ENCODE peak calls at places on chromosomes 5 and 9, in seven cellular contexts. One of them, this sample, is unnamed.

GRCh38 chr5:157955541-157956172 is 96.7 kb upstream of the CLINT1 start:
- DNase-seq in SK-N-SH: no peak
- DNase-seq in astrocyte: no peak
- DNase-seq in neuronal stem cell: no peak
- DNase-seq in MM.1S: no peak
- DNase-seq in fibroblast of lung: no peak
- DNase-seq in hepatocyte: no peak
- DNase-seq in this sample: no peak

GRCh38 chr9:127211983-127212382 is 52.6 kb upstream of the GARNL3 start:
- DNase-seq in SK-N-SH: no peak
- DNase-seq in astrocyte: no peak
- DNase-seq in neuronal stem cell: no peak
- DNase-seq in MM.1S: no peak
- DNase-seq in fibroblast of lung: no peak
- DNase-seq in hepatocyte: no peak
- DNase-seq in this sample: no peak

GRCh38 chr5:154612666-154613065 is 134.6 kb upstream of the HAND1 start:
- DNase-seq in SK-N-SH: no peak
- DNase-seq in astrocyte: no peak
- DNase-seq in neuronal stem cell: no peak
- DNase-seq in MM.1S: no peak
- DNase-seq in fibroblast of lung: no peak
- DNase-seq in hepatocyte: no peak
- DNase-seq in this sample: no peak

GRCh38 chr9:125861405-125862063 is 114.4 kb downstream of the PBX3 start:
- DNase-seq in SK-N-SH: no peak
- DNase-seq in astrocyte: no peak
- DNase-seq in neuronal stem cell: no peak
- DNase-seq in MM.1S: no peak
- DNase-seq in fibroblast of lung: no peak
- DNase-seq in hepatocyte: no peak
- DNase-seq in this sample: no peak

GRCh38 chr9:114096041-114096511 is 3.0 kb downstream of the KIF12 start:
- DNase-seq in SK-N-SH: no peak
- DNase-seq in astrocyte: no peak
- DNase-seq in neuronal stem cell: no peak
- DNase-seq in MM.1S: no peak
- DNase-seq in fibroblast of lung: no peak
- DNase-seq in hepatocyte: no peak
- DNase-seq in this sample: no peak

GRCh38 chr5:170338272-170338671 is 40.7 kb upstream of the LCP2 start:
- DNase-seq in SK-N-SH: no peak
- DNase-seq in astrocyte: no peak
- DNase-seq in neuronal stem cell: no peak
- DNase-seq in MM.1S: no peak
- DNase-seq in fibroblast of lung: no peak
- DNase-seq in hepatocyte: no peak
- DNase-seq in this sample: no peak

GRCh38 chr5:3789519-3790193 is 194.0 kb downstream of the IRX1 start:
- DNase-seq in SK-N-SH: no peak
- DNase-seq in astrocyte: no peak
- DNase-seq in neuronal stem cell: no peak
- DNase-seq in MM.1S: no peak
- DNase-seq in fibroblast of lung: no peak
- DNase-seq in hepatocyte: no peak
- DNase-seq in this sample: no peak

GRCh38 chr5:82375488-82376294 is 97.5 kb upstream of the RPS23 start:
- DNase-seq in SK-N-SH: no peak
- DNase-seq in astrocyte: peak; percentile 58
- DNase-seq in neuronal stem cell: no peak
- DNase-seq in MM.1S: no peak
- DNase-seq in fibroblast of lung: no peak
- DNase-seq in hepatocyte: no peak
- DNase-seq in this sample: no peak

GRCh38 chr5:124554746-124555145 is 191.7 kb downstream of the ZNF608 start:
- DNase-seq in SK-N-SH: no peak
- DNase-seq in astrocyte: no peak
- DNase-seq in neuronal stem cell: no peak
- DNase-seq in MM.1S: no peak
- DNase-seq in fibroblast of lung: no peak
- DNase-seq in hepatocyte: no peak
- DNase-seq in this sample: no peak

GRCh38 chr5:107736608-107737007 is 65.9 kb upstream of the EFNA5 start:
- DNase-seq in SK-N-SH: no peak
- DNase-seq in astrocyte: peak; percentile 94
- DNase-seq in neuronal stem cell: no peak
- DNase-seq in MM.1S: no peak
- DNase-seq in fibroblast of lung: peak; percentile 68
- DNase-seq in hepatocyte: no peak
- DNase-seq in this sample: no peak

GRCh38 chr9:93825348-93826115 is 129.6 kb downstream of the BARX1 start:
- DNase-seq in SK-N-SH: peak; percentile 4
- DNase-seq in astrocyte: no peak
- DNase-seq in neuronal stem cell: no peak
- DNase-seq in MM.1S: no peak
- DNase-seq in fibroblast of lung: no peak
- DNase-seq in hepatocyte: no peak
- DNase-seq in this sample: no peak

GRCh38 chr9:100919526-100919925 is 109.0 kb upstream of the PLPPR1 start:
- DNase-seq in SK-N-SH: no peak
- DNase-seq in astrocyte: no peak
- DNase-seq in neuronal stem cell: no peak
- DNase-seq in MM.1S: no peak
- DNase-seq in fibroblast of lung: no peak
- DNase-seq in hepatocyte: no peak
- DNase-seq in this sample: no peak

GRCh38 chr5:133907075-133907474 is 61.4 kb downstream of the C5orf15 start:
- DNase-seq in SK-N-SH: peak; percentile 77
- DNase-seq in astrocyte: no peak
- DNase-seq in neuronal stem cell: no peak
- DNase-seq in MM.1S: no peak
- DNase-seq in fibroblast of lung: no peak
- DNase-seq in hepatocyte: no peak
- DNase-seq in this sample: no peak

GRCh38 chr5:114361724-114362196 is at the start of gene KCNN2:
- DNase-seq in SK-N-SH: peak; percentile 68
- DNase-seq in astrocyte: peak; percentile 49
- DNase-seq in neuronal stem cell: peak; percentile 89
- DNase-seq in MM.1S: peak; percentile 94
- DNase-seq in fibroblast of lung: peak; percentile 93
- DNase-seq in hepatocyte: peak; percentile 81
- DNase-seq in this sample: no peak

GRCh38 chr9:38087934-38088925 is 19.2 kb upstream of the SHB start:
- DNase-seq in SK-N-SH: peak; percentile 84
- DNase-seq in astrocyte: no peak
- DNase-seq in neuronal stem cell: peak; percentile 63
- DNase-seq in MM.1S: peak; percentile 62
- DNase-seq in fibroblast of lung: peak; percentile 42
- DNase-seq in hepatocyte: peak; percentile 74
- DNase-seq in this sample: peak; percentile 54

GRCh38 chr5:172837640-172838039 is 3.6 kb downstream of the ERGIC1 start:
- DNase-seq in SK-N-SH: no peak
- DNase-seq in astrocyte: no peak
- DNase-seq in neuronal stem cell: no peak
- DNase-seq in MM.1S: peak; percentile 96
- DNase-seq in fibroblast of lung: no peak
- DNase-seq in hepatocyte: peak; percentile 65
- DNase-seq in this sample: peak; percentile 96

GRCh38 chr5:73263001-73263710 is 90.2 kb downstream of the TMEM174 start:
- DNase-seq in SK-N-SH: no peak
- DNase-seq in astrocyte: no peak
- DNase-seq in neuronal stem cell: no peak
- DNase-seq in MM.1S: no peak
- DNase-seq in fibroblast of lung: no peak
- DNase-seq in hepatocyte: no peak
- DNase-seq in this sample: no peak

GRCh38 chr5:140108093-140109049 is 5.5 kb upstream of the PURA start:
- DNase-seq in SK-N-SH: peak; percentile 58
- DNase-seq in astrocyte: no peak
- DNase-seq in neuronal stem cell: no peak
- DNase-seq in MM.1S: peak; percentile 29
- DNase-seq in fibroblast of lung: no peak
- DNase-seq in hepatocyte: peak; percentile 30
- DNase-seq in this sample: peak; percentile 42

GRCh38 chr5:130037905-130038304 is 133.6 kb downstream of the CHSY3 start:
- DNase-seq in SK-N-SH: no peak
- DNase-seq in astrocyte: no peak
- DNase-seq in neuronal stem cell: no peak
- DNase-seq in MM.1S: no peak
- DNase-seq in fibroblast of lung: no peak
- DNase-seq in hepatocyte: no peak
- DNase-seq in this sample: no peak

GRCh38 chr5:172773481-172774469 is 2.8 kb upstream of the DUSP1 start:
- DNase-seq in SK-N-SH: no peak
- DNase-seq in astrocyte: peak; percentile 65
- DNase-seq in neuronal stem cell: no peak
- DNase-seq in MM.1S: no peak
- DNase-seq in fibroblast of lung: peak; percentile 57
- DNase-seq in hepatocyte: peak; percentile 29
- DNase-seq in this sample: no peak

GRCh38 chr5:159620853-159621540 is 290.7 kb upstream of the IL12B start:
- DNase-seq in SK-N-SH: no peak
- DNase-seq in astrocyte: no peak
- DNase-seq in neuronal stem cell: no peak
- DNase-seq in MM.1S: no peak
- DNase-seq in fibroblast of lung: no peak
- DNase-seq in hepatocyte: no peak
- DNase-seq in this sample: no peak

GRCh38 chr5:159826351-159827222 is 89.7 kb upstream of the ADRA1B start:
- DNase-seq in SK-N-SH: no peak
- DNase-seq in astrocyte: peak; percentile 90
- DNase-seq in neuronal stem cell: no peak
- DNase-seq in MM.1S: peak; percentile 92
- DNase-seq in fibroblast of lung: peak; percentile 52
- DNase-seq in hepatocyte: peak; percentile 27
- DNase-seq in this sample: peak; percentile 3

GRCh38 chr5:135864503-135865443 is 30.3 kb downstream of the SLC25A48 start:
- DNase-seq in SK-N-SH: no peak
- DNase-seq in astrocyte: no peak
- DNase-seq in neuronal stem cell: no peak
- DNase-seq in MM.1S: no peak
- DNase-seq in fibroblast of lung: no peak
- DNase-seq in hepatocyte: no peak
- DNase-seq in this sample: no peak

GRCh38 chr5:138489705-138490104 is 24.4 kb downstream of the EGR1 start:
- DNase-seq in SK-N-SH: no peak
- DNase-seq in astrocyte: no peak
- DNase-seq in neuronal stem cell: no peak
- DNase-seq in MM.1S: no peak
- DNase-seq in fibroblast of lung: no peak
- DNase-seq in hepatocyte: peak; percentile 11
- DNase-seq in this sample: no peak

GRCh38 chr5:110343616-110344015 is 382.9 kb downstream of the TMEM232 start:
- DNase-seq in SK-N-SH: no peak
- DNase-seq in astrocyte: no peak
- DNase-seq in neuronal stem cell: no peak
- DNase-seq in MM.1S: no peak
- DNase-seq in fibroblast of lung: peak; percentile 34
- DNase-seq in hepatocyte: no peak
- DNase-seq in this sample: no peak

GRCh38 chr9:120750421-120750820 is 36.2 kb upstream of the MEGF9 start:
- DNase-seq in SK-N-SH: no peak
- DNase-seq in astrocyte: no peak
- DNase-seq in neuronal stem cell: no peak
- DNase-seq in MM.1S: no peak
- DNase-seq in fibroblast of lung: no peak
- DNase-seq in hepatocyte: no peak
- DNase-seq in this sample: no peak

GRCh38 chr9:132894343-132894742 is 15.6 kb downstream of the SPACA9 start:
- DNase-seq in SK-N-SH: no peak
- DNase-seq in astrocyte: no peak
- DNase-seq in neuronal stem cell: no peak
- DNase-seq in MM.1S: no peak
- DNase-seq in fibroblast of lung: no peak
- DNase-seq in hepatocyte: no peak
- DNase-seq in this sample: no peak

DNA sequence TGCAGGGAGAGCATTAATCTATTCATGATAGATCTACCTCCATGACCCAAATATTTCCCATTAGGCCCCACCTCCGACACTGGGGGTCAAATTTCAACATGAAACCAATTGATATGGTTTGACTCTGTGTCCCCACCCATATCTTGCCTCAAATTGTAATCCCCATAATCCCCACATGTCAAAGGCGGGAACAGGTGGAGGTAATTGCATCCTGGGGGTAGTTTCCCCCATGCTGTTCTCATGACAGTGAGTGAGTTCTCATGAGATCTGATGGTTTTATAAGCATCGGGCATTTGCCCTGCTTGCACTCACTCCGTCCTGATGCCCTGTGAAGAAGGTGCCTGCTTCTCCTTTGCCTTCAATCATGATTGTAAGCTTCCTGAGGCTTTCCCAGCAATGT is 153.5 kb downstream of the SV2C start:
- DNase-seq in SK-N-SH: no peak
- DNase-seq in astrocyte: no peak
- DNase-seq in neuronal stem cell: no peak
- DNase-seq in MM.1S: no peak
- DNase-seq in fibroblast of lung: no peak
- DNase-seq in hepatocyte: no peak
- DNase-seq in this sample: no peak
- H3K4me2 ChIP-seq in SK-N-SH: no peak overlapping the region
- H3K4me2 ChIP-seq in astrocyte: no peak overlapping the region
- H3K4me2 ChIP-seq in neuronal stem cell: no peak overlapping the region
- H3K4me2 ChIP-seq in MM.1S: no peak overlapping the region
- H3K4me2 ChIP-seq in fibroblast of lung: no peak overlapping the region
- H3K4me2 ChIP-seq in hepatocyte: no peak overlapping the region
- H3K4me2 ChIP-seq in this sample: no peak overlapping the region

GRCh38 chr9:133960568-133961129 is 31.5 kb downstream of the VAV2 start:
- DNase-seq in SK-N-SH: no peak
- DNase-seq in astrocyte: no peak
- DNase-seq in neuronal stem cell: no peak
- DNase-seq in MM.1S: no peak
- DNase-seq in fibroblast of lung: no peak
- DNase-seq in hepatocyte: no peak
- DNase-seq in this sample: no peak
- H3K4me3 ChIP-seq in SK-N-SH: no peak overlapping the region
- H3K4me3 ChIP-seq in astrocyte: no peak overlapping the region
- H3K4me3 ChIP-seq in neuronal stem cell: no peak overlapping the region
- H3K4me3 ChIP-seq in MM.1S: no peak overlapping the region
- H3K4me3 ChIP-seq in fibroblast of lung: no peak overlapping the region
- H3K4me3 ChIP-seq in hepatocyte: no peak overlapping the region
- H3K4me3 ChIP-seq in this sample: peak overlapping the region; percentile 47

DNA sequence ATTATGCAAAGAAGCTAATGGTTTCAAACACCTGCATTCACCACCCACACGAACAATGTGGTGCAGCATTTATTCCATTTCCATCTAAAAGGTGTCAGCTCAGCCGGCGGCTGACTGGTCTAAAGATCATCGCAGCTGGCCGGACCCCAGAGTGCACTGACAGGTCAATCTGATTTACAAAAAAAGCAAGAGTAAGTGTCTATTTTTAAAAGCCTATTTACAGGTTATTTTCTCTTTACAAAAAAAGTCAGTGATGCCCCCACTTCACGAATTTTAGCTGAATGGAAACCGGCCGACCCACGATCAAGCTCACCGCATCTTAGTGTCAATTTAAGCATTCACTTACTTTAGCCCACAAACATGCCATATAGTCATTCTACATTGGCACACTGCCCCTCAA is 58.3 kb downstream of the SEMA4D start:
- DNase-seq in SK-N-SH: no peak
- DNase-seq in astrocyte: no peak
- DNase-seq in neuronal stem cell: no peak
- DNase-seq in MM.1S: no peak
- DNase-seq in fibroblast of lung: no peak
- DNase-seq in hepatocyte: no peak
- DNase-seq in this sample: no peak
- H3K4me1 ChIP-seq in SK-N-SH: peaks cover 31% of the 10 kb centered on the region
- H3K4me1 ChIP-seq in astrocyte: peaks cover 9% of the 10 kb centered on the region
- H3K4me1 ChIP-seq in neuronal stem cell: peaks cover 2% of the 10 kb centered on the region
- H3K4me1 ChIP-seq in MM.1S: peaks cover 66% of the 10 kb centered on the region
- H3K4me1 ChIP-seq in fibroblast of lung: no peaks in the 10 kb centered on the region
- H3K4me1 ChIP-seq in hepatocyte: peaks cover 20% of the 10 kb centered on the region
- H3K4me1 ChIP-seq in this sample: peaks cover 95% of the 10 kb centered on the region

GRCh38 chr5:43429016-43429415 is 16.8 kb upstream of the CCL28 start:
- DNase-seq in SK-N-SH: no peak
- DNase-seq in astrocyte: no peak
- DNase-seq in neuronal stem cell: no peak
- DNase-seq in MM.1S: no peak
- DNase-seq in fibroblast of lung: no peak
- DNase-seq in hepatocyte: no peak
- DNase-seq in this sample: no peak
- H3K4me2 ChIP-seq in SK-N-SH: no peak overlapping the region
- H3K4me2 ChIP-seq in astrocyte: no peak overlapping the region
- H3K4me2 ChIP-seq in neuronal stem cell: no peak overlapping the region
- H3K4me2 ChIP-seq in MM.1S: no peak overlapping the region
- H3K4me2 ChIP-seq in fibroblast of lung: no peak overlapping the region
- H3K4me2 ChIP-seq in hepatocyte: no peak overlapping the region
- H3K4me2 ChIP-seq in this sample: no peak overlapping the region